ENCODE peak calls at places on chromosomes 6 and 20, in six cellular contexts. One of them, this sample, is unnamed.

GRCh38 chr20:10492844-10493243 is 57.7 kb downstream of the SLX4IP start:
- DNase-seq in IMR-90: no peak
- DNase-seq in testis: no peak
- DNase-seq in esophagus squamous epithelium: no peak
- DNase-seq in ovary: no peak
- DNase-seq in body of pancreas: no peak
- DNase-seq in this sample: no peak

GRCh38 chr6:158322724-158323560 is 10.7 kb downstream of the TULP4 start:
- DNase-seq in IMR-90: peak; percentile 81
- DNase-seq in testis: no peak
- DNase-seq in esophagus squamous epithelium: no peak
- DNase-seq in ovary: no peak
- DNase-seq in body of pancreas: no peak
- DNase-seq in this sample: no peak

GRCh38 chr20:14523090-14523489 is 185.7 kb upstream of the FLRT3 start:
- DNase-seq in IMR-90: no peak
- DNase-seq in testis: no peak
- DNase-seq in esophagus squamous epithelium: no peak
- DNase-seq in ovary: no peak
- DNase-seq in body of pancreas: no peak
- DNase-seq in this sample: no peak

GRCh38 chr20:1824834-1825233 is 70.4 kb upstream of the SIRPA start:
- DNase-seq in IMR-90: no peak
- DNase-seq in testis: no peak
- DNase-seq in esophagus squamous epithelium: no peak
- DNase-seq in ovary: no peak
- DNase-seq in body of pancreas: no peak
- DNase-seq in this sample: no peak

GRCh38 chr6:44477293-44477894 is 89.9 kb downstream of the CDC5L start:
- DNase-seq in IMR-90: no peak
- DNase-seq in testis: no peak
- DNase-seq in esophagus squamous epithelium: no peak
- DNase-seq in ovary: no peak
- DNase-seq in body of pancreas: no peak
- DNase-seq in this sample: no peak

GRCh38 chr6:85865665-85866372 is 223.1 kb upstream of the SYNCRIP start:
- DNase-seq in IMR-90: peak; percentile 71
- DNase-seq in testis: peak; percentile 27
- DNase-seq in esophagus squamous epithelium: no peak
- DNase-seq in ovary: no peak
- DNase-seq in body of pancreas: no peak
- DNase-seq in this sample: no peak

GRCh38 chr6:67748521-67748920 is 886.6 kb upstream of the ADGRB3 start:
- DNase-seq in IMR-90: no peak
- DNase-seq in testis: no peak
- DNase-seq in esophagus squamous epithelium: no peak
- DNase-seq in ovary: no peak
- DNase-seq in body of pancreas: no peak
- DNase-seq in this sample: no peak

GRCh38 chr20:62623488-62624324 is 18.6 kb upstream of the SLCO4A1 start:
- DNase-seq in IMR-90: peak; percentile 68
- DNase-seq in testis: peak; percentile 98
- DNase-seq in esophagus squamous epithelium: peak; percentile 68
- DNase-seq in ovary: peak; percentile 96
- DNase-seq in body of pancreas: peak; percentile 97
- DNase-seq in this sample: peak; percentile 94

GRCh38 chr20:52747736-52748135 is 224.4 kb upstream of the TSHZ2 start:
- DNase-seq in IMR-90: no peak
- DNase-seq in testis: peak; percentile 18
- DNase-seq in esophagus squamous epithelium: no peak
- DNase-seq in ovary: no peak
- DNase-seq in body of pancreas: no peak
- DNase-seq in this sample: peak; percentile 24

GRCh38 chr6:107690546-107690863 is 133.6 kb downstream of the SCML4 start:
- DNase-seq in IMR-90: no peak
- DNase-seq in testis: no peak
- DNase-seq in esophagus squamous epithelium: no peak
- DNase-seq in ovary: no peak
- DNase-seq in body of pancreas: no peak
- DNase-seq in this sample: no peak

GRCh38 chr6:169251371-169251802 is 2.3 kb downstream of the THBS2 start:
- DNase-seq in IMR-90: no peak
- DNase-seq in testis: no peak
- DNase-seq in esophagus squamous epithelium: no peak
- DNase-seq in ovary: no peak
- DNase-seq in body of pancreas: no peak
- DNase-seq in this sample: no peak

GRCh38 chr6:75431379-75431778 is 62.2 kb downstream of the FILIP1 start:
- DNase-seq in IMR-90: peak; percentile 40
- DNase-seq in testis: no peak
- DNase-seq in esophagus squamous epithelium: no peak
- DNase-seq in ovary: no peak
- DNase-seq in body of pancreas: no peak
- DNase-seq in this sample: no peak

GRCh38 chr6:39218868-39219567 is 10.3 kb downstream of the KCNK5 start:
- DNase-seq in IMR-90: no peak
- DNase-seq in testis: no peak
- DNase-seq in esophagus squamous epithelium: no peak
- DNase-seq in ovary: no peak
- DNase-seq in body of pancreas: no peak
- DNase-seq in this sample: no peak

GRCh38 chr6:111551521-111552231 is 54.0 kb downstream of the TRAF3IP2 start:
- DNase-seq in IMR-90: no peak
- DNase-seq in testis: no peak
- DNase-seq in esophagus squamous epithelium: no peak
- DNase-seq in ovary: no peak
- DNase-seq in body of pancreas: peak; percentile 83
- DNase-seq in this sample: no peak

GRCh38 chr6:63677282-63677681 is 41.7 kb downstream of the PHF3 start:
- DNase-seq in IMR-90: no peak
- DNase-seq in testis: no peak
- DNase-seq in esophagus squamous epithelium: no peak
- DNase-seq in ovary: no peak
- DNase-seq in body of pancreas: no peak
- DNase-seq in this sample: no peak

GRCh38 chr6:36608788-36609563 is 14.8 kb downstream of the SRSF3 start:
- DNase-seq in IMR-90: no peak
- DNase-seq in testis: no peak
- DNase-seq in esophagus squamous epithelium: no peak
- DNase-seq in ovary: no peak
- DNase-seq in body of pancreas: peak; percentile 35
- DNase-seq in this sample: no peak

GRCh38 chr20:50689864-50690263 is 1.5 kb downstream of the RIPOR3 start:
- DNase-seq in IMR-90: no peak
- DNase-seq in testis: peak; percentile 34
- DNase-seq in esophagus squamous epithelium: no peak
- DNase-seq in ovary: no peak
- DNase-seq in body of pancreas: peak; percentile 64
- DNase-seq in this sample: no peak

GRCh38 chr6:159104163-159104885 is 59.5 kb upstream of the TAGAP start:
- DNase-seq in IMR-90: peak; percentile 45
- DNase-seq in testis: peak; percentile 68
- DNase-seq in esophagus squamous epithelium: no peak
- DNase-seq in ovary: peak; percentile 43
- DNase-seq in body of pancreas: peak; percentile 68
- DNase-seq in this sample: peak; percentile 85

GRCh38 chr20:4713401-4713800 is 8.3 kb upstream of the PRND start:
- DNase-seq in IMR-90: no peak
- DNase-seq in testis: no peak
- DNase-seq in esophagus squamous epithelium: no peak
- DNase-seq in ovary: no peak
- DNase-seq in body of pancreas: no peak
- DNase-seq in this sample: no peak

GRCh38 chr6:77034161-77034560 is 429.1 kb downstream of the HTR1B start:
- DNase-seq in IMR-90: peak; percentile 96
- DNase-seq in testis: no peak
- DNase-seq in esophagus squamous epithelium: no peak
- DNase-seq in ovary: no peak
- DNase-seq in body of pancreas: no peak
- DNase-seq in this sample: no peak

GRCh38 chr6:97069363-97069762 is 144.8 kb downstream of the KLHL32 start:
- DNase-seq in IMR-90: no peak
- DNase-seq in testis: no peak
- DNase-seq in esophagus squamous epithelium: no peak
- DNase-seq in ovary: no peak
- DNase-seq in body of pancreas: no peak
- DNase-seq in this sample: no peak

GRCh38 chr6:11682525-11682924 is 96.1 kb downstream of the ADTRP start:
- DNase-seq in IMR-90: peak; percentile 10
- DNase-seq in testis: no peak
- DNase-seq in esophagus squamous epithelium: no peak
- DNase-seq in ovary: no peak
- DNase-seq in body of pancreas: no peak
- DNase-seq in this sample: no peak

GRCh38 chr6:155201461-155202226 is 62.2 kb upstream of the CLDN20 start:
- DNase-seq in IMR-90: peak; percentile 87
- DNase-seq in testis: no peak
- DNase-seq in esophagus squamous epithelium: no peak
- DNase-seq in ovary: no peak
- DNase-seq in body of pancreas: no peak
- DNase-seq in this sample: no peak

GRCh38 chr20:63957004-63957689 is 931 bp upstream of the UCKL1 start:
- DNase-seq in IMR-90: peak; percentile 49
- DNase-seq in testis: peak; percentile 77
- DNase-seq in esophagus squamous epithelium: no peak
- DNase-seq in ovary: peak; percentile 63
- DNase-seq in body of pancreas: peak; percentile 58
- DNase-seq in this sample: peak; percentile 69

GRCh38 chr20:63957690-63958441 is 1.6 kb upstream of the UCKL1 start:
- DNase-seq in IMR-90: peak; percentile 23
- DNase-seq in testis: no peak
- DNase-seq in esophagus squamous epithelium: no peak
- DNase-seq in ovary: no peak
- DNase-seq in body of pancreas: no peak
- DNase-seq in this sample: peak; percentile 55

GRCh38 chr20:63955281-63955845 is 853 bp downstream of the UCKL1 start:
- DNase-seq in IMR-90: no peak
- DNase-seq in testis: peak; percentile 60
- DNase-seq in esophagus squamous epithelium: no peak
- DNase-seq in ovary: no peak
- DNase-seq in body of pancreas: no peak
- DNase-seq in this sample: peak; percentile 73

GRCh38 chr20:63956664-63957003 is 418 bp upstream of the UCKL1 start:
- DNase-seq in IMR-90: no peak
- DNase-seq in testis: no peak
- DNase-seq in esophagus squamous epithelium: no peak
- DNase-seq in ovary: no peak
- DNase-seq in body of pancreas: no peak
- DNase-seq in this sample: no peak

DNA sequence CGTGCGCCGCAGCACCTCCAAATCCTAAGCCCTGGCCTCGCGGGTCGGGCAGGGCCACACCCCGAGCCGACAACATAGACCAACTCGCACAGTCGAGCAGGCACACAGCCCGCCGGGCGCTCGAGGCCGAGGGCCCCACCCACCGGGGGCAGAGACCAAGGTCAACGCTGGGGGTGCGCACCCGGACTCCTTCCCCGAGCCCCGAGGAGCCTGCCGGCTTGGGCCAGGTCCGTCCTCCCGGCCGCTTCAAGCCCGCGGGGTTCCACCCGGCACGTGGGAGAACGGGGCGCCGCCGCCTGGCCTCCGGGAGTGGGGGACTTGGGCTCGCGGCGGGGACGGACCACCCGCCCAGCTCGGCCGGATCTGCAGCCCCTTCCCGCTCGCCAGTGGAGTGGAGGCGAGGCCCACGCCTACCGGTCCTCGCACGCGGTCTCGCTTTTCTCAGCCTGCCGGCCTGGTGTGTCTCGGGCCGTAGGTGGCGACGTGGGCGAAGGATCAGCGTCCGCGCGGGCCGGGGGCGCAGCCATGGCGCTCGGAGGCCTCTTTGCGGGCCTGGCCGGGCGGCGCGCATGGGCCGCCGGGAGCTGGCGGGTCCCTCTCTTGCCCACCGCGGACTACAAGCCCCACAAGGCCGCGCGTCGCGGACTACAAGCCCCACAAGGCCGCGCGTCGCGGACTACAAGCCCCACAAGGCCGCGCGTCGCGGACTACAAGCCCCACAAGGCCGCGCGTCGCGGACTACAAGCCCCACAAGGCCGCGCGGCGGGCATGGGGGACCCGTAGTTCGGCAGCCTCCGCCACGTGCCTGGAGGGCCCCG is at the start of gene UCKL1:
- DNase-seq in IMR-90: peak; percentile 91
- DNase-seq in testis: peak; percentile 93
- DNase-seq in esophagus squamous epithelium: peak; percentile 68
- DNase-seq in ovary: peak; percentile 93
- DNase-seq in body of pancreas: peak; percentile 95
- DNase-seq in this sample: peak; percentile 96
- TF ChIP-seq POLR2A in IMR-90: peak; percentile 33
- TF ChIP-seq POLR2A in testis: peak; percentile 24
- TF ChIP-seq POLR2A in esophagus squamous epithelium: peak; percentile 85
- TF ChIP-seq POLR2A in ovary: peak; percentile 67
- TF ChIP-seq POLR2A in body of pancreas: peak; percentile 81
- TF ChIP-seq POLR2A in this sample: peak; percentile 91

GRCh38 chr6:140437619-140438345 is 1063.3 kb upstream of the CITED2 start:
- DNase-seq in IMR-90: peak; percentile 4
- DNase-seq in testis: no peak
- DNase-seq in esophagus squamous epithelium: no peak
- DNase-seq in ovary: no peak
- DNase-seq in body of pancreas: no peak
- DNase-seq in this sample: no peak

GRCh38 chr6:140438346-140438735 is 1063.9 kb upstream of the CITED2 start:
- DNase-seq in IMR-90: peak; percentile 29
- DNase-seq in testis: no peak
- DNase-seq in esophagus squamous epithelium: no peak
- DNase-seq in ovary: no peak
- DNase-seq in body of pancreas: no peak
- DNase-seq in this sample: no peak

GRCh38 chr6:140441256-140441655 is 1066.8 kb upstream of the CITED2 start:
- DNase-seq in IMR-90: peak; percentile 63
- DNase-seq in testis: peak; percentile 89
- DNase-seq in esophagus squamous epithelium: no peak
- DNase-seq in ovary: peak; percentile 62
- DNase-seq in body of pancreas: peak; percentile 44
- DNase-seq in this sample: peak; percentile 75

GRCh38 chr6:140436023-140436811 is 1061.8 kb upstream of the CITED2 start:
- DNase-seq in IMR-90: peak; percentile 67
- DNase-seq in testis: no peak
- DNase-seq in esophagus squamous epithelium: no peak
- DNase-seq in ovary: no peak
- DNase-seq in body of pancreas: no peak
- DNase-seq in this sample: no peak

GRCh38 chr6:140440223-140440810 is 1065.9 kb upstream of the CITED2 start:
- DNase-seq in IMR-90: no peak
- DNase-seq in testis: no peak
- DNase-seq in esophagus squamous epithelium: no peak
- DNase-seq in ovary: no peak
- DNase-seq in body of pancreas: no peak
- DNase-seq in this sample: no peak
- H3K27ac ChIP-seq in IMR-90: no peak overlapping the region
- H3K27ac ChIP-seq in testis: no peak overlapping the region
- H3K27ac ChIP-seq in esophagus squamous epithelium: no peak overlapping the region
- H3K27ac ChIP-seq in ovary: no peak overlapping the region
- H3K27ac ChIP-seq in body of pancreas: no peak overlapping the region
- H3K27ac ChIP-seq in this sample: peak overlapping the region; percentile 36

GRCh38 chr20:43534791-43535350 is 24.0 kb upstream of the SGK2 start:
- DNase-seq in IMR-90: no peak
- DNase-seq in testis: no peak
- DNase-seq in esophagus squamous epithelium: no peak
- DNase-seq in ovary: no peak
- DNase-seq in body of pancreas: no peak
- DNase-seq in this sample: no peak
- TF ChIP-seq POLR2A in IMR-90: no peak
- TF ChIP-seq POLR2A in testis: no peak
- TF ChIP-seq POLR2A in esophagus squamous epithelium: no peak
- TF ChIP-seq POLR2A in ovary: no peak
- TF ChIP-seq POLR2A in body of pancreas: no peak
- TF ChIP-seq POLR2A in this sample: no peak

GRCh38 chr6:22413681-22414305 is 117.0 kb upstream of the PRL start:
- DNase-seq in IMR-90: peak; percentile 65
- DNase-seq in testis: no peak
- DNase-seq in esophagus squamous epithelium: no peak
- DNase-seq in ovary: no peak
- DNase-seq in body of pancreas: no peak
- DNase-seq in this sample: no peak
- H3K27ac ChIP-seq in IMR-90: no peak overlapping the region
- H3K27ac ChIP-seq in testis: no peak overlapping the region
- H3K27ac ChIP-seq in esophagus squamous epithelium: no peak overlapping the region
- H3K27ac ChIP-seq in ovary: no peak overlapping the region
- H3K27ac ChIP-seq in body of pancreas: no peak overlapping the region
- H3K27ac ChIP-seq in this sample: no peak overlapping the region

This sample was measured in heart left ventricle.